ENCODE peak calls at places on chromosomes 6 and 20, in five cellular contexts. Y, B, G, H and S are unnamed samples.

GRCh38 chr6:45377041-45377554 is 636 bp downstream of the SUPT3H start:
- DNase-seq in Y (no peak), B (no peak), G (peak), H (no peak), S (no peak)

GRCh38 chr20:59777814-59778575 is 155.4 kb downstream of the SYCP2 start:
- DNase-seq in Y (no peak), B (no peak), G (no peak), H (no peak), S (no peak)

GRCh38 chr6:6246539-6246938 is 73.9 kb downstream of the F13A1 start:
- DNase-seq in Y (no peak), B (no peak), G (no peak), H (no peak), S (no peak)

GRCh38 chr6:26234421-26235239 is 130.4 kb upstream of the BTN3A2 start:
- DNase-seq in Y (peak), B (peak), G (peak), H (peak), S (peak)

GRCh38 chr6:52839124-52840055 is 1.2 kb downstream of the GSTA5 start:
- DNase-seq in Y (no peak), B (peak), G (peak), H (no peak), S (peak)

GRCh38 chr6:14964486-14964885 is 281.4 kb upstream of the JARID2 start:
- DNase-seq in Y (no peak), B (no peak), G (no peak), H (no peak), S (no peak)

GRCh38 chr6:144931172-144932035 is 646.3 kb downstream of the UTRN start:
- DNase-seq in Y (no peak), B (peak), G (no peak), H (no peak), S (no peak)

GRCh38 chr6:168447282-168447681 is 6.3 kb downstream of the SMOC2 start:
- DNase-seq in Y (no peak), B (no peak), G (no peak), H (no peak), S (no peak)

GRCh38 chr6:80154160-80154559 is 47.7 kb downstream of the BCKDHB start:
- DNase-seq in Y (no peak), B (no peak), G (no peak), H (no peak), S (no peak)

GRCh38 chr20:59157961-59158541 is 5.6 kb upstream of the ZNF831 start:
- DNase-seq in Y (no peak), B (no peak), G (no peak), H (no peak), S (no peak)

GRCh38 chr6:43262780-43263313 is 19.6 kb downstream of the TTBK1 start:
- DNase-seq in Y (no peak), B (no peak), G (no peak), H (no peak), S (no peak)

GRCh38 chr6:157289764-157290163 is 33.6 kb downstream of the TMEM242 start:
- DNase-seq in Y (no peak), B (no peak), G (no peak), H (no peak), S (no peak)

GRCh38 chr6:28489366-28490190 is 26.0 kb downstream of the GPX6 start:
- DNase-seq in Y (no peak), B (peak), G (no peak), H (peak), S (no peak)

GRCh38 chr20:44282148-44282547 is 28.9 kb downstream of the FITM2 start:
- DNase-seq in Y (no peak), B (no peak), G (no peak), H (no peak), S (no peak)

GRCh38 chr6:131754088-131754487 is 43.3 kb upstream of the CTAGE9 start:
- DNase-seq in Y (no peak), B (no peak), G (no peak), H (no peak), S (no peak)

GRCh38 chr20:9617940-9618339 is 103.5 kb downstream of the LAMP5 start:
- DNase-seq in Y (no peak), B (no peak), G (no peak), H (no peak), S (no peak)

GRCh38 chr6:42417641-42418112 is 34.0 kb downstream of the TRERF1 start:
- DNase-seq in Y (no peak), B (peak), G (no peak), H (no peak), S (peak)

GRCh38 chr6:48881551-48881950 is 581.5 kb downstream of the MMUT start:
- DNase-seq in Y (no peak), B (no peak), G (no peak), H (no peak), S (no peak)

GRCh38 chr6:101391772-101392560 is 1.5 kb upstream of the GRIK2 start:
- DNase-seq in Y (no peak), B (no peak), G (no peak), H (no peak), S (no peak)

GRCh38 chr6:116624036-116624805 is 7.9 kb downstream of the RSPH4A start:
- DNase-seq in Y (no peak), B (no peak), G (no peak), H (no peak), S (no peak)

GRCh38 chr6:897561-898207 is 204.7 kb upstream of the EXOC2 start:
- DNase-seq in Y (no peak), B (no peak), G (no peak), H (no peak), S (no peak)

GRCh38 chr6:5250451-5250850 is 10.3 kb downstream of the LYRM4 start:
- DNase-seq in Y (no peak), B (no peak), G (no peak), H (no peak), S (no peak)

GRCh38 chr6:169722362-169723199 is 1.7 kb downstream of the PHF10 start:
- DNase-seq in Y (peak), B (peak), G (no peak), H (no peak), S (peak)

GRCh38 chr6:142213402-142213801 is 66.3 kb downstream of the VTA1 start:
- DNase-seq in Y (no peak), B (no peak), G (no peak), H (no peak), S (no peak)

GRCh38 chr6:3159805-3160781 is 2.7 kb upstream of the TUBB2A start:
- DNase-seq in Y (no peak), B (peak), G (no peak), H (no peak), S (peak)

GRCh38 chr20:10763117-10763516 is 89.3 kb upstream of the JAG1 start:
- DNase-seq in Y (no peak), B (no peak), G (no peak), H (no peak), S (no peak)

GRCh38 chr6:101458341-101458740 is 64.8 kb downstream of the GRIK2 start:
- DNase-seq in Y (no peak), B (no peak), G (no peak), H (no peak), S (no peak)

GRCh38 chr6:31114540-31114876 is at the start of gene PSORS1C1:
- DNase-seq in Y (peak), B (no peak), G (no peak), H (peak), S (no peak)

GRCh38 chr20:35018578-35019371 is 63.1 kb downstream of the MYH7B start:
- DNase-seq in Y (no peak), B (no peak), G (no peak), H (no peak), S (no peak)

GRCh38 chr6:6629416-6629815 is 40.9 kb downstream of the LY86 start:
- DNase-seq in Y (no peak), B (no peak), G (no peak), H (no peak), S (no peak)

GRCh38 chr6:45933855-45934254 is 81.8 kb downstream of the CLIC5 start:
- DNase-seq in Y (no peak), B (no peak), G (no peak), H (no peak), S (no peak)

GRCh38 chr20:6827472-6827871 is 60.0 kb downstream of the BMP2 start:
- DNase-seq in Y (no peak), B (no peak), G (no peak), H (no peak), S (no peak)

GRCh38 chr6:152063170-152063921 is 255.9 kb downstream of the ESR1 start:
- DNase-seq in Y (no peak), B (no peak), G (no peak), H (no peak), S (no peak)

GRCh38 chr6:5905431-5906339 is 101.0 kb downstream of the NRN1 start:
- DNase-seq in Y (peak), B (no peak), G (no peak), H (peak), S (no peak)

GRCh38 chr6:35568967-35569606 is 56.4 kb upstream of the TULP1 start:
- DNase-seq in Y (peak), B (peak), G (no peak), H (no peak), S (peak)

GRCh38 chr6:105763866-105764265 is 322.3 kb upstream of the PRDM1 start:
- DNase-seq in Y (no peak), B (no peak), G (no peak), H (no peak), S (no peak)